ENCODE peak calls at places on chromosomes 1 and 21, in ten cellular contexts. One of them, this sample, is unnamed.

GRCh38 chr1:58156124-58156468 is 390.4 kb downstream of the OMA1 start:
- DNase-seq in stimulated activated CD8-positive, alpha-beta memory T cell treated with anti-CD3 and anti-CD28 coated beads, Interleukin-4, amount 100 ng/mL, for 4 hours: no peak
- DNase-seq in T-helper 2 cell: no peak
- DNase-seq in memory B cell: no peak
- DNase-seq in amniotic stem cell: no peak
- DNase-seq in activated naive CD8-positive, alpha-beta T cell treated with anti-CD3 and anti-CD28 coated beads for 36 hours: no peak
- DNase-seq in CD4-positive, alpha-beta memory T cell: no peak
- DNase-seq in activated T-cell treated with anti-CD3 and anti-CD28 coated beads, Interleukin-2, amount 50 U/mL, for 48 hours: no peak
- DNase-seq in SHP77: no peak
- DNase-seq in activated T-helper 1 cell treated with Interleukin-2 at 50 U/mL for 16 hours: no peak
- DNase-seq in this sample: no peak

GRCh38 chr1:180857947-180858768 is 54.5 kb upstream of the KIAA1614 start:
- DNase-seq in stimulated activated CD8-positive, alpha-beta memory T cell treated with anti-CD3 and anti-CD28 coated beads, Interleukin-4, amount 100 ng/mL, for 4 hours: no peak
- DNase-seq in activated T-cell treated with anti-CD3 and anti-CD28 coated beads, Interleukin-2, amount 50 U/mL, for 48 hours: no peak
- DNase-seq in memory B cell: no peak
- DNase-seq in activated T-helper 1 cell treated with Interleukin-2 at 50 U/mL for 16 hours: no peak
- DNase-seq in CD4-positive, alpha-beta memory T cell: no peak
- DNase-seq in amniotic stem cell: no peak
- DNase-seq in activated naive CD8-positive, alpha-beta T cell treated with anti-CD3 and anti-CD28 coated beads for 36 hours: no peak
- DNase-seq in T-helper 2 cell: no peak
- DNase-seq in SHP77: no peak
- DNase-seq in this sample: no peak

GRCh38 chr1:228098323-228098931 is 4.7 kb downstream of the C1orf35 start:
- DNase-seq in activated naive CD8-positive, alpha-beta T cell treated with anti-CD3 and anti-CD28 coated beads for 36 hours: no peak
- DNase-seq in activated T-helper 1 cell treated with Interleukin-2 at 50 U/mL for 16 hours: no peak
- DNase-seq in memory B cell: no peak
- DNase-seq in CD4-positive, alpha-beta memory T cell: no peak
- DNase-seq in stimulated activated CD8-positive, alpha-beta memory T cell treated with anti-CD3 and anti-CD28 coated beads, Interleukin-4, amount 100 ng/mL, for 4 hours: no peak
- DNase-seq in activated T-cell treated with anti-CD3 and anti-CD28 coated beads, Interleukin-2, amount 50 U/mL, for 48 hours: no peak
- DNase-seq in T-helper 2 cell: no peak
- DNase-seq in SHP77: no peak
- DNase-seq in amniotic stem cell: no peak
- DNase-seq in this sample: no peak

GRCh38 chr21:42350899-42351543 is at the start of gene TFF2:
- DNase-seq in amniotic stem cell: no peak
- DNase-seq in T-helper 2 cell: no peak
- DNase-seq in activated T-cell treated with anti-CD3 and anti-CD28 coated beads, Interleukin-2, amount 50 U/mL, for 48 hours: peak
- DNase-seq in memory B cell: no peak
- DNase-seq in activated T-helper 1 cell treated with Interleukin-2 at 50 U/mL for 16 hours: no peak
- DNase-seq in CD4-positive, alpha-beta memory T cell: no peak
- DNase-seq in activated naive CD8-positive, alpha-beta T cell treated with anti-CD3 and anti-CD28 coated beads for 36 hours: no peak
- DNase-seq in SHP77: no peak
- DNase-seq in stimulated activated CD8-positive, alpha-beta memory T cell treated with anti-CD3 and anti-CD28 coated beads, Interleukin-4, amount 100 ng/mL, for 4 hours: no peak
- DNase-seq in this sample: peak

GRCh38 chr1:41003640-41004220 is 17.8 kb downstream of the SLFNL1 start:
- DNase-seq in SHP77: peak
- DNase-seq in amniotic stem cell: peak
- DNase-seq in activated naive CD8-positive, alpha-beta T cell treated with anti-CD3 and anti-CD28 coated beads for 36 hours: peak
- DNase-seq in memory B cell: peak
- DNase-seq in stimulated activated CD8-positive, alpha-beta memory T cell treated with anti-CD3 and anti-CD28 coated beads, Interleukin-4, amount 100 ng/mL, for 4 hours: peak
- DNase-seq in activated T-helper 1 cell treated with Interleukin-2 at 50 U/mL for 16 hours: peak
- DNase-seq in T-helper 2 cell: peak
- DNase-seq in CD4-positive, alpha-beta memory T cell: peak
- DNase-seq in activated T-cell treated with anti-CD3 and anti-CD28 coated beads, Interleukin-2, amount 50 U/mL, for 48 hours: peak
- DNase-seq in this sample: peak

GRCh38 chr1:219438386-219438785 is 174.5 kb downstream of the ZC3H11B start:
- DNase-seq in memory B cell: no peak
- DNase-seq in CD4-positive, alpha-beta memory T cell: no peak
- DNase-seq in stimulated activated CD8-positive, alpha-beta memory T cell treated with anti-CD3 and anti-CD28 coated beads, Interleukin-4, amount 100 ng/mL, for 4 hours: no peak
- DNase-seq in T-helper 2 cell: no peak
- DNase-seq in activated T-cell treated with anti-CD3 and anti-CD28 coated beads, Interleukin-2, amount 50 U/mL, for 48 hours: no peak
- DNase-seq in SHP77: no peak
- DNase-seq in activated T-helper 1 cell treated with Interleukin-2 at 50 U/mL for 16 hours: no peak
- DNase-seq in amniotic stem cell: no peak
- DNase-seq in activated naive CD8-positive, alpha-beta T cell treated with anti-CD3 and anti-CD28 coated beads for 36 hours: no peak
- DNase-seq in this sample: no peak

GRCh38 chr1:160217466-160218165 is 12.4 kb downstream of the PEA15 start:
- DNase-seq in stimulated activated CD8-positive, alpha-beta memory T cell treated with anti-CD3 and anti-CD28 coated beads, Interleukin-4, amount 100 ng/mL, for 4 hours: no peak
- DNase-seq in CD4-positive, alpha-beta memory T cell: no peak
- DNase-seq in amniotic stem cell: no peak
- DNase-seq in memory B cell: no peak
- DNase-seq in SHP77: no peak
- DNase-seq in activated T-cell treated with anti-CD3 and anti-CD28 coated beads, Interleukin-2, amount 50 U/mL, for 48 hours: no peak
- DNase-seq in activated naive CD8-positive, alpha-beta T cell treated with anti-CD3 and anti-CD28 coated beads for 36 hours: no peak
- DNase-seq in T-helper 2 cell: no peak
- DNase-seq in activated T-helper 1 cell treated with Interleukin-2 at 50 U/mL for 16 hours: no peak
- DNase-seq in this sample: no peak

GRCh38 chr21:26982767-26983166 is 15.9 kb upstream of the ADAMTS5 start:
- DNase-seq in memory B cell: no peak
- DNase-seq in T-helper 2 cell: no peak
- DNase-seq in SHP77: no peak
- DNase-seq in activated T-cell treated with anti-CD3 and anti-CD28 coated beads, Interleukin-2, amount 50 U/mL, for 48 hours: no peak
- DNase-seq in activated T-helper 1 cell treated with Interleukin-2 at 50 U/mL for 16 hours: no peak
- DNase-seq in CD4-positive, alpha-beta memory T cell: no peak
- DNase-seq in stimulated activated CD8-positive, alpha-beta memory T cell treated with anti-CD3 and anti-CD28 coated beads, Interleukin-4, amount 100 ng/mL, for 4 hours: no peak
- DNase-seq in activated naive CD8-positive, alpha-beta T cell treated with anti-CD3 and anti-CD28 coated beads for 36 hours: no peak
- DNase-seq in amniotic stem cell: no peak
- DNase-seq in this sample: no peak

GRCh38 chr1:167401260-167401873 is 117.0 kb downstream of the CD247 start:
- DNase-seq in CD4-positive, alpha-beta memory T cell: no peak
- DNase-seq in stimulated activated CD8-positive, alpha-beta memory T cell treated with anti-CD3 and anti-CD28 coated beads, Interleukin-4, amount 100 ng/mL, for 4 hours: peak
- DNase-seq in SHP77: peak
- DNase-seq in memory B cell: peak
- DNase-seq in activated T-helper 1 cell treated with Interleukin-2 at 50 U/mL for 16 hours: peak
- DNase-seq in amniotic stem cell: no peak
- DNase-seq in T-helper 2 cell: peak
- DNase-seq in activated naive CD8-positive, alpha-beta T cell treated with anti-CD3 and anti-CD28 coated beads for 36 hours: peak
- DNase-seq in activated T-cell treated with anti-CD3 and anti-CD28 coated beads, Interleukin-2, amount 50 U/mL, for 48 hours: peak
- DNase-seq in this sample: peak

GRCh38 chr1:57963545-57963944 is 539.7 kb upstream of the DAB1 start:
- DNase-seq in CD4-positive, alpha-beta memory T cell: no peak
- DNase-seq in activated naive CD8-positive, alpha-beta T cell treated with anti-CD3 and anti-CD28 coated beads for 36 hours: no peak
- DNase-seq in stimulated activated CD8-positive, alpha-beta memory T cell treated with anti-CD3 and anti-CD28 coated beads, Interleukin-4, amount 100 ng/mL, for 4 hours: no peak
- DNase-seq in amniotic stem cell: no peak
- DNase-seq in SHP77: no peak
- DNase-seq in activated T-cell treated with anti-CD3 and anti-CD28 coated beads, Interleukin-2, amount 50 U/mL, for 48 hours: no peak
- DNase-seq in T-helper 2 cell: no peak
- DNase-seq in activated T-helper 1 cell treated with Interleukin-2 at 50 U/mL for 16 hours: no peak
- DNase-seq in memory B cell: no peak
- DNase-seq in this sample: no peak

GRCh38 chr1:85484264-85484663 is 19.3 kb upstream of the DDAH1 start:
- DNase-seq in stimulated activated CD8-positive, alpha-beta memory T cell treated with anti-CD3 and anti-CD28 coated beads, Interleukin-4, amount 100 ng/mL, for 4 hours: no peak
- DNase-seq in activated T-helper 1 cell treated with Interleukin-2 at 50 U/mL for 16 hours: no peak
- DNase-seq in activated naive CD8-positive, alpha-beta T cell treated with anti-CD3 and anti-CD28 coated beads for 36 hours: no peak
- DNase-seq in memory B cell: no peak
- DNase-seq in amniotic stem cell: no peak
- DNase-seq in activated T-cell treated with anti-CD3 and anti-CD28 coated beads, Interleukin-2, amount 50 U/mL, for 48 hours: no peak
- DNase-seq in T-helper 2 cell: no peak
- DNase-seq in CD4-positive, alpha-beta memory T cell: no peak
- DNase-seq in SHP77: no peak
- DNase-seq in this sample: no peak

GRCh38 chr21:44847261-44848056 is 26.0 kb downstream of the PTTG1IP start:
- DNase-seq in SHP77: no peak
- DNase-seq in T-helper 2 cell: no peak
- DNase-seq in amniotic stem cell: no peak
- DNase-seq in activated T-helper 1 cell treated with Interleukin-2 at 50 U/mL for 16 hours: no peak
- DNase-seq in stimulated activated CD8-positive, alpha-beta memory T cell treated with anti-CD3 and anti-CD28 coated beads, Interleukin-4, amount 100 ng/mL, for 4 hours: no peak
- DNase-seq in CD4-positive, alpha-beta memory T cell: no peak
- DNase-seq in activated T-cell treated with anti-CD3 and anti-CD28 coated beads, Interleukin-2, amount 50 U/mL, for 48 hours: no peak
- DNase-seq in memory B cell: no peak
- DNase-seq in activated naive CD8-positive, alpha-beta T cell treated with anti-CD3 and anti-CD28 coated beads for 36 hours: no peak
- DNase-seq in this sample: no peak

GRCh38 chr1:41622402-41622801 is 137.9 kb upstream of the EDN2 start:
- DNase-seq in T-helper 2 cell: no peak
- DNase-seq in SHP77: no peak
- DNase-seq in CD4-positive, alpha-beta memory T cell: no peak
- DNase-seq in stimulated activated CD8-positive, alpha-beta memory T cell treated with anti-CD3 and anti-CD28 coated beads, Interleukin-4, amount 100 ng/mL, for 4 hours: no peak
- DNase-seq in activated T-cell treated with anti-CD3 and anti-CD28 coated beads, Interleukin-2, amount 50 U/mL, for 48 hours: no peak
- DNase-seq in memory B cell: no peak
- DNase-seq in amniotic stem cell: no peak
- DNase-seq in activated T-helper 1 cell treated with Interleukin-2 at 50 U/mL for 16 hours: no peak
- DNase-seq in activated naive CD8-positive, alpha-beta T cell treated with anti-CD3 and anti-CD28 coated beads for 36 hours: no peak
- DNase-seq in this sample: no peak

GRCh38 chr1:162878000-162878596 is 17.1 kb upstream of the CCDC190 start:
- DNase-seq in activated T-cell treated with anti-CD3 and anti-CD28 coated beads, Interleukin-2, amount 50 U/mL, for 48 hours: peak
- DNase-seq in amniotic stem cell: peak
- DNase-seq in stimulated activated CD8-positive, alpha-beta memory T cell treated with anti-CD3 and anti-CD28 coated beads, Interleukin-4, amount 100 ng/mL, for 4 hours: no peak
- DNase-seq in SHP77: peak
- DNase-seq in activated T-helper 1 cell treated with Interleukin-2 at 50 U/mL for 16 hours: no peak
- DNase-seq in activated naive CD8-positive, alpha-beta T cell treated with anti-CD3 and anti-CD28 coated beads for 36 hours: peak
- DNase-seq in T-helper 2 cell: no peak
- DNase-seq in memory B cell: no peak
- DNase-seq in CD4-positive, alpha-beta memory T cell: no peak
- DNase-seq in this sample: peak

GRCh38 chr1:87044840-87045239 is 130.4 kb downstream of the HS2ST1 start:
- DNase-seq in activated T-helper 1 cell treated with Interleukin-2 at 50 U/mL for 16 hours: no peak
- DNase-seq in activated T-cell treated with anti-CD3 and anti-CD28 coated beads, Interleukin-2, amount 50 U/mL, for 48 hours: no peak
- DNase-seq in amniotic stem cell: no peak
- DNase-seq in CD4-positive, alpha-beta memory T cell: peak
- DNase-seq in SHP77: no peak
- DNase-seq in T-helper 2 cell: peak
- DNase-seq in memory B cell: peak
- DNase-seq in activated naive CD8-positive, alpha-beta T cell treated with anti-CD3 and anti-CD28 coated beads for 36 hours: peak
- DNase-seq in stimulated activated CD8-positive, alpha-beta memory T cell treated with anti-CD3 and anti-CD28 coated beads, Interleukin-4, amount 100 ng/mL, for 4 hours: no peak
- DNase-seq in this sample: no peak

GRCh38 chr21:23890652-23891051 is 1716.6 kb downstream of the MRPL39 start:
- DNase-seq in T-helper 2 cell: no peak
- DNase-seq in CD4-positive, alpha-beta memory T cell: no peak
- DNase-seq in activated T-cell treated with anti-CD3 and anti-CD28 coated beads, Interleukin-2, amount 50 U/mL, for 48 hours: no peak
- DNase-seq in memory B cell: no peak
- DNase-seq in SHP77: no peak
- DNase-seq in activated T-helper 1 cell treated with Interleukin-2 at 50 U/mL for 16 hours: no peak
- DNase-seq in amniotic stem cell: no peak
- DNase-seq in stimulated activated CD8-positive, alpha-beta memory T cell treated with anti-CD3 and anti-CD28 coated beads, Interleukin-4, amount 100 ng/mL, for 4 hours: no peak
- DNase-seq in activated naive CD8-positive, alpha-beta T cell treated with anti-CD3 and anti-CD28 coated beads for 36 hours: no peak
- DNase-seq in this sample: no peak

GRCh38 chr1:5913078-5913845 is 79.0 kb downstream of the NPHP4 start:
- DNase-seq in activated naive CD8-positive, alpha-beta T cell treated with anti-CD3 and anti-CD28 coated beads for 36 hours: no peak
- DNase-seq in T-helper 2 cell: no peak
- DNase-seq in activated T-cell treated with anti-CD3 and anti-CD28 coated beads, Interleukin-2, amount 50 U/mL, for 48 hours: no peak
- DNase-seq in memory B cell: no peak
- DNase-seq in activated T-helper 1 cell treated with Interleukin-2 at 50 U/mL for 16 hours: no peak
- DNase-seq in stimulated activated CD8-positive, alpha-beta memory T cell treated with anti-CD3 and anti-CD28 coated beads, Interleukin-4, amount 100 ng/mL, for 4 hours: no peak
- DNase-seq in CD4-positive, alpha-beta memory T cell: no peak
- DNase-seq in amniotic stem cell: no peak
- DNase-seq in SHP77: no peak
- DNase-seq in this sample: no peak

GRCh38 chr1:1356166-1356795 is 2.1 kb downstream of the MXRA8 start:
- DNase-seq in activated naive CD8-positive, alpha-beta T cell treated with anti-CD3 and anti-CD28 coated beads for 36 hours: no peak
- DNase-seq in activated T-helper 1 cell treated with Interleukin-2 at 50 U/mL for 16 hours: no peak
- DNase-seq in stimulated activated CD8-positive, alpha-beta memory T cell treated with anti-CD3 and anti-CD28 coated beads, Interleukin-4, amount 100 ng/mL, for 4 hours: no peak
- DNase-seq in memory B cell: no peak
- DNase-seq in activated T-cell treated with anti-CD3 and anti-CD28 coated beads, Interleukin-2, amount 50 U/mL, for 48 hours: no peak
- DNase-seq in amniotic stem cell: no peak
- DNase-seq in CD4-positive, alpha-beta memory T cell: no peak
- DNase-seq in SHP77: no peak
- DNase-seq in T-helper 2 cell: no peak
- DNase-seq in this sample: no peak

GRCh38 chr1:43545686-43546387 is 15.2 kb downstream of the PTPRF start:
- DNase-seq in stimulated activated CD8-positive, alpha-beta memory T cell treated with anti-CD3 and anti-CD28 coated beads, Interleukin-4, amount 100 ng/mL, for 4 hours: no peak
- DNase-seq in CD4-positive, alpha-beta memory T cell: no peak
- DNase-seq in amniotic stem cell: no peak
- DNase-seq in T-helper 2 cell: no peak
- DNase-seq in SHP77: no peak
- DNase-seq in activated T-helper 1 cell treated with Interleukin-2 at 50 U/mL for 16 hours: no peak
- DNase-seq in activated naive CD8-positive, alpha-beta T cell treated with anti-CD3 and anti-CD28 coated beads for 36 hours: peak
- DNase-seq in memory B cell: no peak
- DNase-seq in activated T-cell treated with anti-CD3 and anti-CD28 coated beads, Interleukin-2, amount 50 U/mL, for 48 hours: no peak
- DNase-seq in this sample: peak

GRCh38 chr1:61271412-61271789 is 189.0 kb downstream of the NFIA start:
- DNase-seq in CD4-positive, alpha-beta memory T cell: no peak
- DNase-seq in activated T-cell treated with anti-CD3 and anti-CD28 coated beads, Interleukin-2, amount 50 U/mL, for 48 hours: peak
- DNase-seq in memory B cell: no peak
- DNase-seq in activated T-helper 1 cell treated with Interleukin-2 at 50 U/mL for 16 hours: no peak
- DNase-seq in T-helper 2 cell: no peak
- DNase-seq in SHP77: no peak
- DNase-seq in amniotic stem cell: no peak
- DNase-seq in activated naive CD8-positive, alpha-beta T cell treated with anti-CD3 and anti-CD28 coated beads for 36 hours: no peak
- DNase-seq in stimulated activated CD8-positive, alpha-beta memory T cell treated with anti-CD3 and anti-CD28 coated beads, Interleukin-4, amount 100 ng/mL, for 4 hours: no peak
- DNase-seq in this sample: no peak

GRCh38 chr1:3003039-3003940 is 18.0 kb upstream of the ACTRT2 start:
- DNase-seq in activated T-cell treated with anti-CD3 and anti-CD28 coated beads, Interleukin-2, amount 50 U/mL, for 48 hours: no peak
- DNase-seq in amniotic stem cell: no peak
- DNase-seq in T-helper 2 cell: no peak
- DNase-seq in SHP77: no peak
- DNase-seq in CD4-positive, alpha-beta memory T cell: no peak
- DNase-seq in activated naive CD8-positive, alpha-beta T cell treated with anti-CD3 and anti-CD28 coated beads for 36 hours: no peak
- DNase-seq in stimulated activated CD8-positive, alpha-beta memory T cell treated with anti-CD3 and anti-CD28 coated beads, Interleukin-4, amount 100 ng/mL, for 4 hours: no peak
- DNase-seq in memory B cell: no peak
- DNase-seq in activated T-helper 1 cell treated with Interleukin-2 at 50 U/mL for 16 hours: no peak
- DNase-seq in this sample: no peak

GRCh38 chr1:58460469-58460868 is 86.1 kb downstream of the OMA1 start:
- DNase-seq in SHP77: no peak
- DNase-seq in amniotic stem cell: no peak
- DNase-seq in activated naive CD8-positive, alpha-beta T cell treated with anti-CD3 and anti-CD28 coated beads for 36 hours: no peak
- DNase-seq in memory B cell: no peak
- DNase-seq in activated T-helper 1 cell treated with Interleukin-2 at 50 U/mL for 16 hours: no peak
- DNase-seq in CD4-positive, alpha-beta memory T cell: no peak
- DNase-seq in T-helper 2 cell: no peak
- DNase-seq in activated T-cell treated with anti-CD3 and anti-CD28 coated beads, Interleukin-2, amount 50 U/mL, for 48 hours: peak
- DNase-seq in stimulated activated CD8-positive, alpha-beta memory T cell treated with anti-CD3 and anti-CD28 coated beads, Interleukin-4, amount 100 ng/mL, for 4 hours: no peak
- DNase-seq in this sample: no peak

GRCh38 chr1:54053745-54054437 is 483 bp downstream of the TCEANC2 start:
- DNase-seq in amniotic stem cell: no peak
- DNase-seq in SHP77: no peak
- DNase-seq in activated T-cell treated with anti-CD3 and anti-CD28 coated beads, Interleukin-2, amount 50 U/mL, for 48 hours: no peak
- DNase-seq in activated T-helper 1 cell treated with Interleukin-2 at 50 U/mL for 16 hours: no peak
- DNase-seq in activated naive CD8-positive, alpha-beta T cell treated with anti-CD3 and anti-CD28 coated beads for 36 hours: no peak
- DNase-seq in CD4-positive, alpha-beta memory T cell: peak
- DNase-seq in T-helper 2 cell: no peak
- DNase-seq in stimulated activated CD8-positive, alpha-beta memory T cell treated with anti-CD3 and anti-CD28 coated beads, Interleukin-4, amount 100 ng/mL, for 4 hours: no peak
- DNase-seq in memory B cell: no peak
- DNase-seq in this sample: no peak

GRCh38 chr1:5597991-5598823 is 394.0 kb downstream of the NPHP4 start:
- DNase-seq in activated naive CD8-positive, alpha-beta T cell treated with anti-CD3 and anti-CD28 coated beads for 36 hours: no peak
- DNase-seq in CD4-positive, alpha-beta memory T cell: no peak
- DNase-seq in memory B cell: no peak
- DNase-seq in T-helper 2 cell: no peak
- DNase-seq in amniotic stem cell: no peak
- DNase-seq in activated T-helper 1 cell treated with Interleukin-2 at 50 U/mL for 16 hours: no peak
- DNase-seq in stimulated activated CD8-positive, alpha-beta memory T cell treated with anti-CD3 and anti-CD28 coated beads, Interleukin-4, amount 100 ng/mL, for 4 hours: no peak
- DNase-seq in SHP77: peak
- DNase-seq in activated T-cell treated with anti-CD3 and anti-CD28 coated beads, Interleukin-2, amount 50 U/mL, for 48 hours: no peak
- DNase-seq in this sample: no peak

GRCh38 chr1:48405400-48405799 is 66.6 kb downstream of the SPATA6 start:
- DNase-seq in stimulated activated CD8-positive, alpha-beta memory T cell treated with anti-CD3 and anti-CD28 coated beads, Interleukin-4, amount 100 ng/mL, for 4 hours: no peak
- DNase-seq in activated naive CD8-positive, alpha-beta T cell treated with anti-CD3 and anti-CD28 coated beads for 36 hours: no peak
- DNase-seq in amniotic stem cell: no peak
- DNase-seq in SHP77: no peak
- DNase-seq in memory B cell: no peak
- DNase-seq in T-helper 2 cell: no peak
- DNase-seq in CD4-positive, alpha-beta memory T cell: no peak
- DNase-seq in activated T-helper 1 cell treated with Interleukin-2 at 50 U/mL for 16 hours: no peak
- DNase-seq in activated T-cell treated with anti-CD3 and anti-CD28 coated beads, Interleukin-2, amount 50 U/mL, for 48 hours: no peak
- DNase-seq in this sample: no peak